ENCODE peak calls at places on chromosomes 16 and 17, in eight cellular contexts. W is myocyte; E is gastrocnemius medialis; M is hypothalamus; K is GF-D8; X is effector CD4-positive, alpha-beta T cell; R is GM10248; O is GDM1. P is an unnamed sample.

GRCh38 chr17:12041316-12041715 is 20.6 kb downstream of the MAP2K4 start:
- DNase-seq in O (no peak), E (no peak), R (no peak), X (no peak), M (no peak), K (no peak), W (peak), P (no peak)

GRCh38 chr16:57639172-57639571 is 10.7 kb downstream of the ADGRG1 start:
- DNase-seq in W (peak), M (no peak), E (no peak), R (no peak), X (no peak), O (no peak), K (no peak), P (peak)

GRCh38 chr16:14198012-14198411 is 126.9 kb downstream of the MRTFB start:
- DNase-seq in K (no peak), M (no peak), R (no peak), O (no peak), W (no peak), X (no peak), E (no peak), P (no peak)

GRCh38 chr16:75742424-75743047 is 16.2 kb upstream of the CPHXL start:
- DNase-seq in R (no peak), W (no peak), M (no peak), X (no peak), O (no peak), E (no peak), K (no peak), P (no peak)

GRCh38 chr17:28634211-28634865 is 10.6 kb downstream of the BLTP2 start:
- DNase-seq in X (no peak), K (no peak), E (no peak), R (no peak), O (no peak), W (no peak), M (no peak), P (no peak)

GRCh38 chr17:79558573-79558900 is 52.3 kb downstream of the RBFOX3 start:
- DNase-seq in W (no peak), M (no peak), O (no peak), E (no peak), K (no peak), R (no peak), X (no peak), P (peak)

GRCh38 chr16:83722501-83723183 is 85.1 kb upstream of the HSBP1 start:
- DNase-seq in W (peak), O (no peak), K (no peak), R (no peak), X (no peak), M (no peak), E (peak), P (no peak)

GRCh38 chr16:89268987-89269735 is 51.7 kb downstream of the ZNF778 start:
- DNase-seq in M (no peak), K (no peak), R (no peak), W (no peak), E (peak), O (no peak), X (no peak), P (no peak)

GRCh38 chr17:44354582-44355309 is 8.9 kb downstream of the FAM171A2 start:
- DNase-seq in O (no peak), K (no peak), X (peak), W (no peak), M (no peak), R (peak), E (no peak), P (peak)

GRCh38 chr16:60740033-60740696 is 1296.1 kb downstream of the CDH8 start:
- DNase-seq in R (no peak), K (no peak), W (no peak), O (no peak), E (no peak), M (no peak), X (no peak), P (no peak)

GRCh38 chr17:80219013-80219776 is 938 bp downstream of the SGSH start:
- DNase-seq in X (peak), R (peak), W (peak), O (peak), E (peak), M (peak), K (peak), P (no peak)

GRCh38 chr16:8832383-8833100 is 34.9 kb downstream of the PMM2 start:
- DNase-seq in K (no peak), O (no peak), W (peak), M (no peak), R (no peak), E (no peak), X (no peak), P (no peak)

GRCh38 chr17:16352303-16352837 is 899 bp downstream of the CENPV start:
- DNase-seq in K (no peak), W (no peak), R (peak), X (peak), O (no peak), E (no peak), M (no peak), P (peak)

GRCh38 chr17:73595068-73595865 is 49.0 kb downstream of the SDK2 start:
- DNase-seq in W (no peak), X (no peak), K (no peak), M (no peak), R (peak), E (no peak), O (no peak), P (no peak)

GRCh38 chr17:41766135-41766534 is 20.4 kb downstream of the JUP start:
- DNase-seq in O (no peak), E (no peak), X (no peak), M (no peak), W (no peak), K (no peak), R (no peak), P (no peak)

GRCh38 chr17:2055494-2056220 is 754 bp downstream of the HIC1 start:
- DNase-seq in E (no peak), R (peak), X (no peak), W (no peak), O (no peak), M (no peak), K (no peak), P (no peak)

GRCh38 chr16:55502801-55503366 is 6.0 kb upstream of the LPCAT2 start:
- DNase-seq in E (peak), W (peak), M (peak), R (peak), X (no peak), K (no peak), O (no peak), P (peak)